ENCODE peak calls at places on chromosome 14, in five cellular contexts. Y, E, W, G and U are unnamed samples.
A peak's percentile ranks its signal among the peaks of the same experiment; 100 is the strongest.

GRCh38 chr14:84254205-84254788 is 1275.6 kb upstream of the FLRT2 start:
- DNase-seq in G (no peak), Y (no peak), W (no peak), E (no peak), U (no peak)

GRCh38 chr14:99749763-99750715 is 43.2 kb upstream of the EML1 start:
- DNase-seq in E (no peak), W (peak; percentile 64), G (peak; percentile 74), Y (no peak), U (no peak)

GRCh38 chr14:88904864-88905263 is 80.4 kb downstream of the TTC8 start:
- DNase-seq in E (no peak), G (no peak), W (no peak), Y (no peak), U (no peak)

GRCh38 chr14:71618047-71618446 is 314.2 kb upstream of the RGS6 start:
- DNase-seq in G (no peak), Y (peak; percentile 9), W (no peak), E (no peak), U (no peak)

GRCh38 chr14:77239412-77239811 is 31.6 kb downstream of the NGB start:
- DNase-seq in Y (no peak), G (no peak), W (no peak), E (no peak), U (no peak)

GRCh38 chr14:84750763-84751554 is 779.0 kb upstream of the FLRT2 start:
- DNase-seq in Y (no peak), W (no peak), G (no peak), E (no peak), U (no peak)

GRCh38 chr14:38209572-38210159 is 2.0 kb downstream of the SSTR1 start:
- DNase-seq in G (no peak), W (no peak), Y (no peak), E (no peak), U (no peak)

GRCh38 chr14:53613404-53614253 is 343.0 kb downstream of the BMP4 start:
- DNase-seq in Y (no peak), G (no peak), W (no peak), E (no peak), U (no peak)

GRCh38 chr14:53214384-53214783 is 61.3 kb upstream of the DDHD1 start:
- DNase-seq in W (no peak), G (no peak), E (no peak), Y (no peak), U (no peak)

GRCh38 chr14:100849432-100849831 is 23.5 kb downstream of the MEG3 start:
- DNase-seq in G (no peak), Y (no peak), W (no peak), E (no peak), U (no peak)

GRCh38 chr14:59325906-59326305 is 137.4 kb downstream of the DAAM1 start:
- DNase-seq in E (no peak), Y (no peak), W (no peak), G (no peak), U (no peak)

GRCh38 chr14:64170190-64170589 is 124.0 kb downstream of the ESR2 start:
- DNase-seq in E (no peak), W (no peak), G (no peak), Y (no peak), U (no peak)

GRCh38 chr14:77139540-77140342 is 1.9 kb downstream of the ZDHHC22 start:
- DNase-seq in G (peak; percentile 61), Y (peak; percentile 73), E (no peak), W (no peak), U (peak; percentile 43)

GRCh38 chr14:39368261-39368959 is 63.8 kb downstream of the FBXO33 start:
- DNase-seq in E (no peak), Y (peak; percentile 81), W (peak; percentile 26), G (peak; percentile 51), U (peak; percentile 22)

GRCh38 chr14:24958271-24958670 is 91.7 kb downstream of the STXBP6 start:
- DNase-seq in Y (no peak), G (no peak), W (no peak), E (no peak), U (no peak)

GRCh38 chr14:99612737-99613330 is 8.8 kb upstream of the CCDC85C start:
- DNase-seq in W (no peak), Y (no peak), G (no peak), E (no peak), U (no peak)

GRCh38 chr14:67461341-67461985 is 27.1 kb downstream of the TMEM229B start:
- DNase-seq in W (no peak), E (no peak), Y (no peak), G (no peak), U (no peak)

GRCh38 chr14:20676072-20676471 is 8.3 kb upstream of the RNASE4 start:
- DNase-seq in E (no peak), Y (no peak), G (no peak), W (no peak), U (no peak)

GRCh38 chr14:81269979-81270375 is 49.2 kb upstream of the GTF2A1 start:
- DNase-seq in Y (no peak), E (no peak), W (no peak), G (no peak), U (no peak)

GRCh38 chr14:104332634-104333270 is 194.4 kb downstream of the KIF26A start:
- DNase-seq in W (no peak), G (peak; percentile 34), E (no peak), Y (no peak), U (no peak)

GRCh38 chr14:21528381-21529348 is 2.5 kb upstream of the SALL2 start:
- DNase-seq in E (no peak), Y (no peak), W (no peak), G (no peak), U (no peak)

GRCh38 chr14:39145266-39145966 is 24.7 kb downstream of the TRAPPC6B start:
- DNase-seq in Y (no peak), E (no peak), W (no peak), G (no peak), U (no peak)

GRCh38 chr14:92520701-92521415 is 7.3 kb downstream of the RIN3 start:
- DNase-seq in Y (no peak), W (no peak), E (no peak), G (no peak), U (no peak)

GRCh38 chr14:92553456-92553855 is 39.9 kb downstream of the RIN3 start:
- DNase-seq in G (no peak), Y (peak; percentile 24), W (no peak), E (no peak), U (no peak)

GRCh38 chr14:54600685-54601084 is 33.8 kb downstream of the SAMD4A start:
- DNase-seq in G (no peak), W (no peak), Y (no peak), E (no peak), U (no peak)

GRCh38 chr14:87573581-87573980 is 419.4 kb downstream of the GALC start:
- DNase-seq in G (no peak), E (no peak), Y (no peak), W (no peak), U (no peak)

GRCh38 chr14:21521526-21521925 is 4.6 kb downstream of the SALL2 start:
- DNase-seq in G (no peak), W (no peak), Y (no peak), E (no peak), U (no peak)

GRCh38 chr14:22303589-22304195 is 285.3 kb downstream of the DAD1 start:
- DNase-seq in W (no peak), G (no peak), E (no peak), Y (peak; percentile 30), U (no peak)

DNA sequence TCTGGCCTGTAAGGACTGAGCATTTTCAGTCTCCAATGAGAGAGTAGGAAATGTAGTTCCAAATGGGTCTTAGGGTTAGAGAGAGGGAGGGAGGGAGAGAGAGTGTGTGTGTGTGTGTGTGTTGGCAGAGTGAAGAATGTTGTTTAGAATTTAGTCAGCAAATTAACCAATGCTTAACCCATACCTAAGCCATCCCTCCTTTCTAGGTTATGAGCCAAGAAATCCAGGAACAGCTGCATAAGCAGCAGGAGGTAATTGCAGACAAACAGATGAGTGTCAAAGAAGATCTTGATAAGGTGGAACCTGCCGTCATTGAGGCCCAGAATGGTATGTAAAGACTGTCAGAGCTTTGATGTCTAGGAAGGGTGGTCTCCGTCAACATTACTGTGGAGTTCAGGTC is 56.9 kb downstream of the HSP90AA1 start:
- DNase-seq in W (no peak), Y (no peak), G (no peak), E (no peak), U (no peak)
- H3K36me3 ChIP-seq in W (peaks cover 100% of the 10 kb centered on the region), Y (peaks cover 92% of the 10 kb centered on the region), G (peaks cover 35% of the 10 kb centered on the region), E (peaks cover 68% of the 10 kb centered on the region), U (peaks cover 90% of the 10 kb centered on the region)

GRCh38 chr14:61090432-61091216 is 109.6 kb downstream of the SLC38A6 start:
- DNase-seq in E (no peak), G (no peak), Y (no peak), W (no peak), U (no peak)
- H3K4me1 ChIP-seq in E (no peaks in the 10 kb centered on the region), G (peaks cover 4% of the 10 kb centered on the region), Y (peaks cover 14% of the 10 kb centered on the region), W (no peaks in the 10 kb centered on the region), U (no peaks in the 10 kb centered on the region)

GRCh38 chr14:95472819-95473251 is 43.6 kb downstream of the SYNE3 start:
- DNase-seq in W (peak; percentile 56), Y (no peak), E (no peak), G (peak; percentile 74), U (no peak)

GRCh38 chr14:95470942-95471499 is 45.4 kb downstream of the SYNE3 start:
- DNase-seq in E (no peak), Y (no peak), W (no peak), G (peak; percentile 42), U (no peak)

GRCh38 chr14:95474486-95474885 is 42.0 kb downstream of the SYNE3 start:
- DNase-seq in Y (no peak), E (no peak), G (peak; percentile 24), W (no peak), U (no peak)

GRCh38 chr14:95469134-95469481 is 47.3 kb downstream of the SYNE3 start:
- DNase-seq in E (no peak), G (no peak), Y (no peak), W (no peak), U (no peak)

DNA sequence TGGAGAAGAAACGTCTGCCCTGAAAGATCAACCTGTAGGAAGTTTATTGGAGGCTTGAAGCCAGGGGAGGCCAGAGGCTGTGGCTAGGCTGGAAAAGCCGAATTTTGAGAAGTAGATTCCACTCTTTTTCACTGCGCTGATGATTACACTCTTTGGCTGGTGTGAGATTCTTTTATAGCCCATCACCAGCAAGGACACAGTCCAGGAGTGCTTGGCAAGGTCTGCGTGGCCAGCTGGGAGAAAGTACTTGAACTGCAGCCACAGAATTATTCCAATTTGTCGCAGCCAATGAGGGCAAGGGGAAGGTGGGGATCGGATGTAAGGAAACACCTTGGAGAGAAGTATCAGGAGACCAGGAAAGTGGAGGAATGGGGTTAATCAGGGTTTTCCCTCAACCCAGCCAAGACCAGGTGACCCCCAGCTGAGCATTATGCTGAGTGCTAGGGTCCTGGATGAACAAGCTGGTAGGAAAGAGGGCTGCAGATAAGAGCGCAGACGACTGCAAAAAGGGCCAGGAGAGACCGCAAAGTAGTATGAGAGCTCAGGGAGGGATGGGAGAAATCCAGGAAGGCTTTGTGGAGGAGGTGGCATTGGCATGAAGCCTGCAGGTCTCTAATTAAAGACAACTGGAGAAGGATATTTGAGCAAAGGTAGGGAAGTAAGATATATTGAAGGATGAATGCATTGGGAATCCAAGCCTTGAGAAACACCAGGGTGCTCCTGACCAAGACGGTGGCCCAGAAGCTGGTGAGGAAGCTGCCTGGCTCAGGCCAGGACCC is 44.7 kb downstream of the SYNE3 start:
- DNase-seq in G (no peak), W (peak; percentile 75), Y (no peak), E (no peak), U (no peak)
- H3K4me3 ChIP-seq in G (no peak overlapping the region), W (no peak overlapping the region), Y (no peak overlapping the region), E (no peak overlapping the region), U (no peak overlapping the region)

DNA sequence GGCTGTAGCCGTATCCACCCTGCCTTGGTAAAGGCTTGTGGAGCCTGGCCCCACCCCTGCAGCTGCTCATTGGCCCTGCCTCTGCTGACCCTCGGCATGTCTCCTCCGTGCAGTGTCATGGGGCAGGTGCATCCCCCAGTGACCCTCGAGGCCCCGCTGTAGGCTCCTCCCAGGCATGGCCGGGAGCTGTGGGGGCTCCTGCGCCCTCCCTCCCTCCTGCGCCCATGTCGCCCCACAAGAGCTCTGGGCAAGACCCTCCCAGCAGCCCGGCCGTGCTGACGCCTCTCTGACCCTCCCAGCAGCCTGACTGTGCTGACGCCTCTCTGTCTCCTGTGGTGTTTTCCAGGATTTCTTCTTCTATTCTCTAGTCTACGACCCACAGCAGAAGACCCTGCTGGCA is 20.8 kb upstream of the CRIP2 start:
- DNase-seq in W (peak; percentile 2), E (no peak), Y (no peak), G (no peak), U (no peak)
- H3K36me3 ChIP-seq in W (peaks cover 71% of the 10 kb centered on the region), E (no peaks in the 10 kb centered on the region), Y (peaks cover 13% of the 10 kb centered on the region), G (peaks cover 6% of the 10 kb centered on the region), U (peaks cover 17% of the 10 kb centered on the region)